ENCODE peak calls at places on chromosomes 11 and 22, in four cellular contexts. I is thoracic aorta; G is naive thymus-derived CD8-positive, alpha-beta T cell; V is Right ventricle myocardium superior. C is an unnamed sample.
A peak's percentile ranks its signal among the peaks of the same experiment; 100 is the strongest.

GRCh38 chr22:36673821-36674220 is 29.7 kb downstream of the CACNG2 start:
- DNase-seq in V (no peak), I (no peak), G (no peak), C (no peak)

GRCh38 chr11:30165652-30166051 is 65.2 kb upstream of the FSHB start:
- DNase-seq in G (no peak), V (no peak), I (no peak), C (no peak)

GRCh38 chr22:30893434-30894370 is 74.9 kb downstream of the MORC2 start:
- DNase-seq in V (no peak), I (no peak), G (no peak), C (no peak)

GRCh38 chr22:37334461-37334858 is 52.2 kb downstream of the CYTH4 start:
- DNase-seq in I (no peak), V (no peak), G (no peak), C (no peak)

GRCh38 chr22:20651286-20651685 is 122.6 kb upstream of the SERPIND1 start:
- DNase-seq in G (no peak), V (no peak), I (no peak), C (no peak)

GRCh38 chr11:13269775-13270174 is 7.8 kb upstream of the BMAL1 start:
- DNase-seq in I (no peak), G (no peak), V (no peak), C (no peak)

GRCh38 chr11:61377461-61378160 is 14.8 kb upstream of the TMEM216 start:
- DNase-seq in G (no peak), V (no peak), I (no peak), C (no peak)

GRCh38 chr11:47788181-47788580 is 21.0 kb upstream of the FNBP4 start:
- DNase-seq in I (no peak), G (no peak), V (no peak), C (no peak)

GRCh38 chr22:33542153-33542552 is 378.1 kb downstream of the LARGE1 start:
- DNase-seq in G (no peak), V (no peak), I (no peak), C (no peak)

GRCh38 chr11:128765571-128766530 is 72.0 kb downstream of the FLI1 start:
- DNase-seq in G (no peak), I (no peak), V (no peak), C (no peak)

GRCh38 chr11:87430821-87431220 is 393.1 kb downstream of the TMEM135 start:
- DNase-seq in G (no peak), I (no peak), V (no peak), C (no peak)

GRCh38 chr11:10485646-10486045 is 30.6 kb downstream of the AMPD3 start:
- DNase-seq in G (no peak), V (no peak), I (no peak), C (peak; percentile 2)

C was measured in breast epithelium.